ENCODE peak calls at places on chromosomes 16 and 17, in six cellular contexts. H is ovary, T is dorsolateral prefrontal cortex, O is breast epithelium, P is right atrium auricular region, U is A549. N is an unnamed sample.

GRCh38 chr17:64115871-64116534 is 13.9 kb downstream of the ERN1 start:
- DNase-seq in U (peak; percentile 30), H (no peak), O (no peak), P (no peak), T (no peak), N (peak; percentile 78)

GRCh38 chr16:83969771-83970429 is 1.9 kb downstream of the NECAB2 start:
- DNase-seq in H (no peak), U (no peak), P (no peak), T (no peak), O (no peak), N (no peak)

GRCh38 chr16:70604407-70605283 is 41.7 kb upstream of the IL34 start:
- DNase-seq in U (no peak), T (no peak), H (no peak), P (no peak), O (no peak), N (no peak)

GRCh38 chr17:40833882-40834281 is 11.5 kb upstream of the KRT10 start:
- DNase-seq in P (no peak), H (no peak), O (no peak), U (no peak), T (no peak), N (no peak)

GRCh38 chr16:78706637-78707036 is 607.2 kb downstream of the WWOX start:
- DNase-seq in U (no peak), H (peak; percentile 59), P (no peak), T (no peak), O (no peak), N (no peak)

GRCh38 chr17:76382803-76383644 is 1.4 kb upstream of the SPHK1 start:
- DNase-seq in T (no peak), P (no peak), H (peak; percentile 56), U (peak; percentile 87), O (no peak), N (no peak)

GRCh38 chr16:68257251-68257905 is 6.9 kb upstream of the SLC7A6 start:
- DNase-seq in T (peak; percentile 73), P (no peak), O (no peak), U (no peak), H (no peak), N (no peak)

GRCh38 chr17:41777157-41777578 is 9.3 kb downstream of the JUP start:
- DNase-seq in T (no peak), H (peak; percentile 60), U (peak; percentile 77), O (no peak), P (no peak), N (no peak)

GRCh38 chr16:21159281-21159951 is 942 bp downstream of the LDAF1 start:
- DNase-seq in H (peak; percentile 61), O (peak; percentile 55), P (no peak), T (no peak), U (no peak), N (no peak)

GRCh38 chr16:9489823-9490467 is 398.5 kb downstream of the HAPSTR1 start:
- DNase-seq in T (peak; percentile 79), P (peak; percentile 60), O (no peak), H (no peak), U (no peak), N (no peak)

GRCh38 chr17:30155389-30155788 is 38.8 kb downstream of the NSRP1 start:
- DNase-seq in U (no peak), T (no peak), O (no peak), H (no peak), P (no peak), N (no peak)

GRCh38 chr17:82893779-82894178 is 54.0 kb upstream of the ZNF750 start:
- DNase-seq in P (no peak), O (no peak), T (no peak), U (no peak), H (no peak), N (no peak)

GRCh38 chr17:77722366-77722765 is 236.1 kb upstream of the TNRC6C start:
- DNase-seq in U (no peak), H (no peak), T (no peak), O (no peak), P (peak; percentile 18), N (no peak)

GRCh38 chr16:700684-701584 is 4.7 kb downstream of the FBXL16 start:
- DNase-seq in T (no peak), H (peak; percentile 75), O (no peak), P (no peak), U (no peak), N (no peak)

GRCh38 chr16:106623-107324 is 28.7 kb downstream of the MPG start:
- DNase-seq in H (no peak), P (no peak), O (no peak), U (peak; percentile 71), T (no peak), N (peak; percentile 55)

GRCh38 chr17:78831688-78832540 is 8.7 kb downstream of the USP36 start:
- DNase-seq in P (no peak), T (no peak), H (peak; percentile 5), O (no peak), U (no peak), N (no peak)

GRCh38 chr16:73616186-73616585 is 568.3 kb upstream of the ZFHX3 start:
- DNase-seq in U (no peak), H (no peak), O (no peak), P (no peak), T (no peak), N (no peak)

GRCh38 chr17:16068323-16068722 is 68.7 kb downstream of the TTC19 start:
- DNase-seq in H (no peak), T (no peak), U (no peak), O (no peak), P (no peak), N (no peak)

GRCh38 chr16:9286930-9287329 is 195.5 kb downstream of the HAPSTR1 start:
- DNase-seq in P (no peak), T (no peak), O (no peak), H (no peak), U (no peak), N (no peak)

GRCh38 chr17:29140631-29141483 is 39.3 kb downstream of the MYO18A start:
- DNase-seq in P (no peak), U (no peak), H (peak; percentile 55), O (no peak), T (no peak), N (no peak)

GRCh38 chr17:28748852-28749515 is 5.2 kb downstream of the TRAF4 start:
- DNase-seq in H (peak; percentile 55), T (no peak), O (no peak), U (no peak), P (no peak), N (no peak)

DNA sequence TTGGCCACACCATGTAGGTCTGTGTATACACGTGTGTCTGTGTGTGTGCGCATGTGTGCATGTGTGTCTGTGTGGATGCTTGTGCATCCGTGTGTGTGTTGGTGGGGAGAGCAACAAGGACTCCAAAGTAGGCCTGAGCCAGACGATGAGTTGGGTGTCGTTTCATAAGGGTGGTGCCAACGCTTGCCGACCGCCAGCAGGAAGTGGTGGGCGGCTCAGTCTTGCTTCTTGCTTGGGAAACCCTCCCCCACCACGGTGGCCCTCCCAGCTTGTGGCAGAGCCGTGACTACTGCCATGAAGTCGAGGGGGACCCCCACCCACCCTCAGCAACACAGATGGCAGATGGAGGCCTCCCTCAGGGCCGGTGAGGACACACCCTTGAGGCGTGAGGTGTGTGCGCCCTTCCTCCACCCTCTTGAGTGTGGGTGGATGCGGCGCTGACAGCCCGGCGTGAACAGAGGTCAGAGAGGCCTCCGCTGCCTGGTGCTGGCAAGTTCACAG is 17.5 kb downstream of the SBK1 start:
- DNase-seq in U (no peak), H (no peak), T (no peak), O (no peak), P (no peak), N (no peak)
- H3K4me3 ChIP-seq in U (no peak overlapping the region), H (no peak overlapping the region), T (no peak overlapping the region), O (no peak overlapping the region), P (no peak overlapping the region), N (no peak overlapping the region)

GRCh38 chr17:81347437-81347836 is 47.8 kb upstream of the BAHCC1 start:
- DNase-seq in O (no peak), U (no peak), T (no peak), P (no peak), H (no peak), N (no peak)
- H3K4me3 ChIP-seq in O (no peak overlapping the region), U (no peak overlapping the region), T (no peak overlapping the region), P (no peak overlapping the region), H (no peak overlapping the region), N (no peak overlapping the region)

GRCh38 chr17:80339731-80340456 is 75.1 kb upstream of the ENDOV start:
- DNase-seq in O (no peak), U (no peak), P (no peak), H (peak; percentile 33), T (no peak), N (no peak)
- H3K4me3 ChIP-seq in O (no peak overlapping the region), U (no peak overlapping the region), P (no peak overlapping the region), H (no peak overlapping the region), T (no peak overlapping the region), N (no peak overlapping the region)

DNA sequence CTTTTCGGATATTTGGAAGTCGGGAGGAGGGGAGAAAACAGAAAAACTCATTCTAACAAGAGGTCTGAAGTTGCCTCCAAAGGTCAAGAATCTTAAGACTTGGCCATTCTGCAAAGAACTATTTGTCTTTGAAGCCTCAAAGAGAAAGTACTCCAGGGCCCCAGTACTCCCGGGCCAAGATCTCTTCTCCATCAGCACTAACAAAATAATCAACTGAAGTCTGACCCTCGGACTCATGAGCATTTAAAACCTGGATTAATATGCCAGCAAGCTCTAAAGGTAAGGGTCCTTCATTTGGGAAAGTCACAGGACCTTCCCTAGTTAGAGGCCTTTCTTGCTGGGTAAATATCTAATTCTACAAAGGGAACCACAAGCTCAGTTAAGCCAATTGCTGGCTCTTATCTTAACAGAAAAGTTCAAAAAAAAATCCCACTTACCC is 4.5 kb downstream of the AXIN2 start:
- DNase-seq in O (no peak), P (no peak), H (no peak), U (no peak), T (no peak), N (no peak)
- H3K4me3 ChIP-seq in O (no peak overlapping the region), P (peak overlapping the region; percentile 81), H (peak overlapping the region; percentile 86), U (no peak overlapping the region), T (no peak overlapping the region), N (no peak overlapping the region)

N was measured in AG09309.